ENCODE peak calls at places on chromosome 1, in six cellular contexts. V is NCI-H1694; S is naive thymus-derived CD4-positive, alpha-beta T cell; K is DND-41; M is stimulated activated naive CD4-positive, alpha-beta T cell; B is heart left ventricle. W is an unnamed sample.

GRCh38 chr1:22969224-22969829 is 3.3 kb downstream of the LACTBL1 start:
- DNase-seq in S (no peak), M (no peak), V (peak; percentile 96), K (no peak), B (no peak), W (no peak)

GRCh38 chr1:173330149-173330951 is 123.2 kb upstream of the TNFSF4 start:
- DNase-seq in K (no peak), S (no peak), V (no peak), B (no peak), M (no peak), W (no peak)

GRCh38 chr1:240000634-240001033 is 91.0 kb upstream of the FMN2 start:
- DNase-seq in B (no peak), V (no peak), S (no peak), K (no peak), M (no peak), W (no peak)

GRCh38 chr1:6023346-6023745 is 22.3 kb upstream of the KCNAB2 start:
- DNase-seq in B (no peak), K (no peak), V (no peak), M (no peak), S (no peak), W (no peak)

GRCh38 chr1:158563852-158564251 is 6.5 kb downstream of the OR6P1 start:
- DNase-seq in S (no peak), B (no peak), K (no peak), M (no peak), V (no peak), W (no peak)

GRCh38 chr1:236143104-236143948 is 987 bp downstream of the GPR137B start:
- DNase-seq in K (peak; percentile 19), S (peak; percentile 13), B (no peak), M (no peak), V (no peak), W (no peak)

GRCh38 chr1:151994956-151995355 is 1.3 kb upstream of the S100A10 start:
- DNase-seq in S (no peak), M (no peak), B (no peak), V (no peak), K (no peak), W (no peak)

GRCh38 chr1:89600792-89601191 is 32.1 kb upstream of the LRRC8C start:
- DNase-seq in K (no peak), S (no peak), M (no peak), V (no peak), B (no peak), W (no peak)

GRCh38 chr1:9269078-9269501 is 23.6 kb upstream of the SPSB1 start:
- DNase-seq in V (no peak), S (no peak), K (no peak), B (no peak), M (no peak), W (no peak)